ENCODE peak calls at places on chromosomes 3 and 15, in four cellular contexts. One of them, this sample, is unnamed.

GRCh38 chr3:39143051-39143885 is 10.1 kb downstream of the CSRNP1 start:
- DNase-seq in CD8-positive, alpha-beta memory T cell: no peak
- DNase-seq in stimulated activated CD8-positive, alpha-beta memory T cell treated with anti-CD3 and anti-CD28 coated beads, Interleukin-7, amount 100 ng/mL, for 1 hour: no peak
- DNase-seq in ureter: no peak
- DNase-seq in this sample: no peak

GRCh38 chr3:59006791-59007517 is 42.9 kb downstream of the CFAP20DC start:
- DNase-seq in CD8-positive, alpha-beta memory T cell: no peak
- DNase-seq in stimulated activated CD8-positive, alpha-beta memory T cell treated with anti-CD3 and anti-CD28 coated beads, Interleukin-7, amount 100 ng/mL, for 1 hour: no peak
- DNase-seq in ureter: no peak
- DNase-seq in this sample: no peak

GRCh38 chr3:197792019-197792647 is 1.1 kb downstream of the LRCH3 start:
- DNase-seq in CD8-positive, alpha-beta memory T cell: no peak
- DNase-seq in stimulated activated CD8-positive, alpha-beta memory T cell treated with anti-CD3 and anti-CD28 coated beads, Interleukin-7, amount 100 ng/mL, for 1 hour: no peak
- DNase-seq in ureter: no peak
- DNase-seq in this sample: peak

GRCh38 chr3:72888546-72889309 is 882 bp downstream of the GXYLT2 start:
- DNase-seq in CD8-positive, alpha-beta memory T cell: no peak
- DNase-seq in stimulated activated CD8-positive, alpha-beta memory T cell treated with anti-CD3 and anti-CD28 coated beads, Interleukin-7, amount 100 ng/mL, for 1 hour: no peak
- DNase-seq in ureter: no peak
- DNase-seq in this sample: peak

GRCh38 chr3:134029256-134029733 is 430 bp downstream of the SLCO2A1 start:
- DNase-seq in CD8-positive, alpha-beta memory T cell: no peak
- DNase-seq in stimulated activated CD8-positive, alpha-beta memory T cell treated with anti-CD3 and anti-CD28 coated beads, Interleukin-7, amount 100 ng/mL, for 1 hour: no peak
- DNase-seq in ureter: no peak
- DNase-seq in this sample: peak

GRCh38 chr15:25717116-25717755 is 145.9 kb downstream of the ATP10A start:
- DNase-seq in CD8-positive, alpha-beta memory T cell: no peak
- DNase-seq in stimulated activated CD8-positive, alpha-beta memory T cell treated with anti-CD3 and anti-CD28 coated beads, Interleukin-7, amount 100 ng/mL, for 1 hour: no peak
- DNase-seq in ureter: no peak
- DNase-seq in this sample: no peak

GRCh38 chr3:8972614-8973013 is 9.3 kb upstream of the RAD18 start:
- DNase-seq in CD8-positive, alpha-beta memory T cell: no peak
- DNase-seq in stimulated activated CD8-positive, alpha-beta memory T cell treated with anti-CD3 and anti-CD28 coated beads, Interleukin-7, amount 100 ng/mL, for 1 hour: no peak
- DNase-seq in ureter: no peak
- DNase-seq in this sample: no peak

GRCh38 chr15:76930831-76931396 is 635 bp upstream of the RCN2 start:
- DNase-seq in CD8-positive, alpha-beta memory T cell: no peak
- DNase-seq in stimulated activated CD8-positive, alpha-beta memory T cell treated with anti-CD3 and anti-CD28 coated beads, Interleukin-7, amount 100 ng/mL, for 1 hour: no peak
- DNase-seq in ureter: no peak
- DNase-seq in this sample: no peak

GRCh38 chr3:58025824-58026579 is 17.8 kb downstream of the FLNB start:
- DNase-seq in CD8-positive, alpha-beta memory T cell: no peak
- DNase-seq in stimulated activated CD8-positive, alpha-beta memory T cell treated with anti-CD3 and anti-CD28 coated beads, Interleukin-7, amount 100 ng/mL, for 1 hour: no peak
- DNase-seq in ureter: no peak
- DNase-seq in this sample: peak

GRCh38 chr3:129665024-129665768 is 58.7 kb upstream of the PLXND1 start:
- DNase-seq in CD8-positive, alpha-beta memory T cell: no peak
- DNase-seq in stimulated activated CD8-positive, alpha-beta memory T cell treated with anti-CD3 and anti-CD28 coated beads, Interleukin-7, amount 100 ng/mL, for 1 hour: no peak
- DNase-seq in ureter: no peak
- DNase-seq in this sample: no peak

GRCh38 chr3:71075481-71075880 is 508.0 kb downstream of the FOXP1 start:
- DNase-seq in CD8-positive, alpha-beta memory T cell: no peak
- DNase-seq in stimulated activated CD8-positive, alpha-beta memory T cell treated with anti-CD3 and anti-CD28 coated beads, Interleukin-7, amount 100 ng/mL, for 1 hour: no peak
- DNase-seq in ureter: no peak
- DNase-seq in this sample: no peak

GRCh38 chr15:63724760-63725159 is 109.0 kb downstream of the HERC1 start:
- DNase-seq in CD8-positive, alpha-beta memory T cell: no peak
- DNase-seq in stimulated activated CD8-positive, alpha-beta memory T cell treated with anti-CD3 and anti-CD28 coated beads, Interleukin-7, amount 100 ng/mL, for 1 hour: no peak
- DNase-seq in ureter: no peak
- DNase-seq in this sample: no peak